ENCODE peak calls at places on chromosome 10, in nine cellular contexts. One of them, this sample, is unnamed.

GRCh38 chr10:91420868-91421267 is 10.7 kb downstream of the HECTD2 start:
- DNase-seq in HepG2: no peak
- DNase-seq in GM12878: no peak
- DNase-seq in SK-N-SH: no peak
- DNase-seq in K562: no peak
- DNase-seq in endothelial cell of umbilical vein: no peak
- DNase-seq in A549: no peak
- DNase-seq in H1: no peak
- DNase-seq in HCT116: no peak
- DNase-seq in this sample: peak; percentile 12

GRCh38 chr10:91632671-91633550 is at the start of gene PPP1R3C:
- DNase-seq in endothelial cell of umbilical vein: peak; percentile 84
- DNase-seq in A549: peak; percentile 93
- DNase-seq in H1: peak; percentile 90
- DNase-seq in GM12878: no peak
- DNase-seq in SK-N-SH: peak; percentile 93
- DNase-seq in K562: no peak
- DNase-seq in HCT116: no peak
- DNase-seq in HepG2: peak; percentile 87
- DNase-seq in this sample: no peak

GRCh38 chr10:60299961-60300883 is 89.5 kb downstream of the ANK3 start:
- DNase-seq in GM12878: no peak
- DNase-seq in HepG2: no peak
- DNase-seq in HCT116: no peak
- DNase-seq in endothelial cell of umbilical vein: peak; percentile 67
- DNase-seq in A549: no peak
- DNase-seq in K562: peak; percentile 65
- DNase-seq in H1: no peak
- DNase-seq in SK-N-SH: no peak
- DNase-seq in this sample: no peak

GRCh38 chr10:101001225-101002035 is 1.8 kb downstream of the LZTS2 start:
- DNase-seq in SK-N-SH: peak; percentile 68
- DNase-seq in A549: no peak
- DNase-seq in endothelial cell of umbilical vein: peak; percentile 93
- DNase-seq in K562: no peak
- DNase-seq in H1: no peak
- DNase-seq in HCT116: no peak
- DNase-seq in GM12878: no peak
- DNase-seq in HepG2: no peak
- DNase-seq in this sample: no peak

GRCh38 chr10:60490013-60490412 is 100.3 kb upstream of the ANK3 start:
- DNase-seq in H1: no peak
- DNase-seq in A549: no peak
- DNase-seq in GM12878: no peak
- DNase-seq in endothelial cell of umbilical vein: no peak
- DNase-seq in SK-N-SH: no peak
- DNase-seq in HCT116: no peak
- DNase-seq in K562: no peak
- DNase-seq in HepG2: no peak
- DNase-seq in this sample: no peak

GRCh38 chr10:49646256-49646870 is 32.5 kb downstream of the CHAT start:
- DNase-seq in H1: no peak
- DNase-seq in GM12878: no peak
- DNase-seq in K562: no peak
- DNase-seq in A549: no peak
- DNase-seq in endothelial cell of umbilical vein: no peak
- DNase-seq in SK-N-SH: no peak
- DNase-seq in HepG2: no peak
- DNase-seq in HCT116: no peak
- DNase-seq in this sample: peak; percentile 85

GRCh38 chr10:102763037-102763607 is 19.4 kb downstream of the WBP1L start:
- DNase-seq in HCT116: no peak
- DNase-seq in endothelial cell of umbilical vein: no peak
- DNase-seq in SK-N-SH: no peak
- DNase-seq in K562: peak; percentile 60
- DNase-seq in GM12878: no peak
- DNase-seq in H1: no peak
- DNase-seq in A549: no peak
- DNase-seq in HepG2: no peak
- DNase-seq in this sample: no peak

GRCh38 chr10:111102381-111102973 is 25.6 kb downstream of the ADRA2A start:
- DNase-seq in A549: no peak
- DNase-seq in H1: no peak
- DNase-seq in SK-N-SH: no peak
- DNase-seq in HepG2: no peak
- DNase-seq in endothelial cell of umbilical vein: no peak
- DNase-seq in K562: no peak
- DNase-seq in HCT116: no peak
- DNase-seq in GM12878: no peak
- DNase-seq in this sample: no peak

GRCh38 chr10:98299341-98299740 is 31.3 kb upstream of the LOXL4 start:
- DNase-seq in HepG2: no peak
- DNase-seq in H1: peak; percentile 63
- DNase-seq in endothelial cell of umbilical vein: no peak
- DNase-seq in GM12878: no peak
- DNase-seq in K562: peak; percentile 15
- DNase-seq in HCT116: no peak
- DNase-seq in A549: no peak
- DNase-seq in SK-N-SH: no peak
- DNase-seq in this sample: no peak

GRCh38 chr10:101961591-101962498 is 94.1 kb downstream of the ARMH3 start:
- DNase-seq in H1: peak; percentile 24
- DNase-seq in endothelial cell of umbilical vein: no peak
- DNase-seq in HCT116: no peak
- DNase-seq in HepG2: no peak
- DNase-seq in A549: no peak
- DNase-seq in K562: no peak
- DNase-seq in SK-N-SH: no peak
- DNase-seq in GM12878: no peak
- DNase-seq in this sample: no peak

GRCh38 chr10:102814873-102815661 is 22.1 kb downstream of the CYP17A1 start:
- DNase-seq in GM12878: no peak
- DNase-seq in H1: no peak
- DNase-seq in endothelial cell of umbilical vein: peak; percentile 78
- DNase-seq in SK-N-SH: peak; percentile 31
- DNase-seq in A549: no peak
- DNase-seq in HepG2: peak; percentile 90
- DNase-seq in K562: no peak
- DNase-seq in HCT116: no peak
- DNase-seq in this sample: no peak

GRCh38 chr10:68600041-68600778 is 40.1 kb downstream of the TET1 start:
- DNase-seq in K562: peak; percentile 58
- DNase-seq in SK-N-SH: peak; percentile 80
- DNase-seq in GM12878: peak; percentile 48
- DNase-seq in HCT116: peak; percentile 70
- DNase-seq in A549: peak; percentile 74
- DNase-seq in endothelial cell of umbilical vein: peak; percentile 86
- DNase-seq in H1: peak; percentile 86
- DNase-seq in HepG2: peak; percentile 95
- DNase-seq in this sample: peak; percentile 94

GRCh38 chr10:60524541-60524940 is 134.9 kb upstream of the ANK3 start:
- DNase-seq in HCT116: no peak
- DNase-seq in SK-N-SH: no peak
- DNase-seq in A549: no peak
- DNase-seq in GM12878: no peak
- DNase-seq in K562: no peak
- DNase-seq in endothelial cell of umbilical vein: no peak
- DNase-seq in H1: no peak
- DNase-seq in HepG2: no peak
- DNase-seq in this sample: peak; percentile 33

GRCh38 chr10:101297901-101298451 is 56.0 kb upstream of the BTRC start:
- DNase-seq in endothelial cell of umbilical vein: peak; percentile 65
- DNase-seq in K562: peak; percentile 68
- DNase-seq in HCT116: peak; percentile 64
- DNase-seq in A549: peak; percentile 74
- DNase-seq in H1: peak; percentile 96
- DNase-seq in GM12878: no peak
- DNase-seq in SK-N-SH: peak; percentile 61
- DNase-seq in HepG2: no peak
- DNase-seq in this sample: peak; percentile 67

DNA sequence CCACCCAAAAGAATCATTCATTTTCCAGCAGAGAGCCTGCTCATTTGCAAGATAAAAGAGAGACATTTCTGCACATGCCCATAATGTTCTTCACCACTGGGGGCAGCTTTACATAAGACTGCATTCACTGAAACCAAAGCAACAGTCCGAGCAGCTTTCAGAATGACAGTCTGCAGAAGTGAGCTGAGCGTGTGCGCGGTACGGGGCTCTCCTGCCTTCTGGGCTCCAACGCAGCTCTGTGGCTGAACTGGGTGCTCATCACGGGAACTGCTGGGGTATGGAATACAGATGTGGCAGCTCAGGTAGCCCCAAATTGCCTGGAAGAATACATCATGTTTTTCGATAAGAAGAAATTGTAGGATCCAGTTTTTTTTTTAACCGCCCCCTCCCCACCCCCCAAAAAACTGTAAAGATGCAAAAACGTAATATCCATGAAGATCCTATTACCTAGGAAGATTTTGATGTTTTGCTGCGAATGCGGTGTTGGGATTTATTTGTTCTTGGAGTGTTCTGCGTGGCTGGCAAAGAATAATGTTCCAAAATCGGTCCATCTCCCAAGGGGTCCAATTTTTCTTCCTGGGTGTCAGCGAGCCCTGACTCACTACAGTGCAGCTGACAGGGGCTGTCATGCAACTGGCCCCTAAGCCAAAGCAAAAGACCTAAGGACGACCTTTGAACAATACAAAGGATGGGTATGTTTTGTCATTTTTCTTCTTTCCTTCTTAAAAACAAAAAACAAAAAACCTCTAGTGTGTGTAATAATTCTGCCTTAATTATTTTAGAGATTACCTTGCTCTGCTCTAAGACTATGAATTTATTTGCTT is at the start of gene LRRTM3:
- DNase-seq in HCT116: peak; percentile 77
- DNase-seq in GM12878: peak; percentile 20
- DNase-seq in endothelial cell of umbilical vein: peak; percentile 53
- DNase-seq in HepG2: peak; percentile 56
- DNase-seq in A549: peak; percentile 70
- DNase-seq in SK-N-SH: peak; percentile 64
- DNase-seq in H1: peak; percentile 55
- DNase-seq in K562: peak; percentile 16
- DNase-seq in this sample: peak; percentile 75
- H3K4me3 ChIP-seq in HCT116: peak within 1 kb of the TSS; percentile 21
- H3K4me3 ChIP-seq in GM12878: no peak within 1 kb of the TSS
- H3K4me3 ChIP-seq in endothelial cell of umbilical vein: no peak within 1 kb of the TSS
- H3K4me3 ChIP-seq in HepG2: no peak within 1 kb of the TSS
- H3K4me3 ChIP-seq in A549: no peak within 1 kb of the TSS
- H3K4me3 ChIP-seq in SK-N-SH: peak within 1 kb of the TSS; percentile 38
- H3K4me3 ChIP-seq in H1: peak within 1 kb of the TSS; percentile 1
- H3K4me3 ChIP-seq in K562: no peak within 1 kb of the TSS
- H3K4me3 ChIP-seq in this sample: no peak within 1 kb of the TSS

GRCh38 chr10:92678196-92678595 is 11.6 kb upstream of the HHEX start:
- DNase-seq in A549: no peak
- DNase-seq in GM12878: no peak
- DNase-seq in K562: no peak
- DNase-seq in endothelial cell of umbilical vein: no peak
- DNase-seq in H1: no peak
- DNase-seq in HepG2: no peak
- DNase-seq in HCT116: no peak
- DNase-seq in SK-N-SH: no peak
- DNase-seq in this sample: peak; percentile 49
- TF ChIP-seq MAX in A549: no peak
- TF ChIP-seq MAX in GM12878: no peak
- TF ChIP-seq MAX in K562: no peak
- TF ChIP-seq MAX in endothelial cell of umbilical vein: no peak
- TF ChIP-seq MAX in H1: no peak
- TF ChIP-seq MAX in HepG2: no peak
- TF ChIP-seq MAX in HCT116: no peak
- TF ChIP-seq MAX in SK-N-SH: no peak
- TF ChIP-seq MAX in this sample: no peak

GRCh38 chr10:70830185-70830584 is 14.4 kb downstream of the SGPL1 start:
- DNase-seq in endothelial cell of umbilical vein: peak; percentile 52
- DNase-seq in GM12878: no peak
- DNase-seq in K562: no peak
- DNase-seq in A549: no peak
- DNase-seq in HepG2: no peak
- DNase-seq in HCT116: no peak
- DNase-seq in H1: no peak
- DNase-seq in SK-N-SH: no peak
- DNase-seq in this sample: peak; percentile 23

GRCh38 chr10:70835895-70836294 is 20.1 kb downstream of the SGPL1 start:
- DNase-seq in A549: no peak
- DNase-seq in HepG2: peak; percentile 76
- DNase-seq in HCT116: no peak
- DNase-seq in H1: no peak
- DNase-seq in endothelial cell of umbilical vein: no peak
- DNase-seq in K562: no peak
- DNase-seq in GM12878: no peak
- DNase-seq in SK-N-SH: no peak
- DNase-seq in this sample: no peak

GRCh38 chr10:70834448-70835151 is 18.9 kb downstream of the SGPL1 start:
- DNase-seq in HepG2: peak; percentile 73
- DNase-seq in GM12878: no peak
- DNase-seq in H1: no peak
- DNase-seq in SK-N-SH: no peak
- DNase-seq in K562: no peak
- DNase-seq in A549: no peak
- DNase-seq in endothelial cell of umbilical vein: no peak
- DNase-seq in HCT116: no peak
- DNase-seq in this sample: no peak

GRCh38 chr10:70832236-70832635 is 16.5 kb downstream of the SGPL1 start:
- DNase-seq in GM12878: no peak
- DNase-seq in HCT116: no peak
- DNase-seq in K562: no peak
- DNase-seq in endothelial cell of umbilical vein: no peak
- DNase-seq in H1: no peak
- DNase-seq in SK-N-SH: no peak
- DNase-seq in HepG2: no peak
- DNase-seq in A549: no peak
- DNase-seq in this sample: no peak

GRCh38 chr10:70832852-70833542 is 17.2 kb downstream of the SGPL1 start:
- DNase-seq in H1: no peak
- DNase-seq in SK-N-SH: no peak
- DNase-seq in HepG2: no peak
- DNase-seq in K562: no peak
- DNase-seq in endothelial cell of umbilical vein: peak; percentile 80
- DNase-seq in GM12878: no peak
- DNase-seq in A549: no peak
- DNase-seq in HCT116: no peak
- DNase-seq in this sample: peak; percentile 45
- H3K4me3 ChIP-seq in H1: no peak overlapping the region
- H3K4me3 ChIP-seq in SK-N-SH: peak overlapping the region; percentile 9
- H3K4me3 ChIP-seq in HepG2: no peak overlapping the region
- H3K4me3 ChIP-seq in K562: no peak overlapping the region
- H3K4me3 ChIP-seq in endothelial cell of umbilical vein: no peak overlapping the region
- H3K4me3 ChIP-seq in GM12878: no peak overlapping the region
- H3K4me3 ChIP-seq in A549: no peak overlapping the region
- H3K4me3 ChIP-seq in HCT116: no peak overlapping the region
- H3K4me3 ChIP-seq in this sample: no peak overlapping the region

DNA sequence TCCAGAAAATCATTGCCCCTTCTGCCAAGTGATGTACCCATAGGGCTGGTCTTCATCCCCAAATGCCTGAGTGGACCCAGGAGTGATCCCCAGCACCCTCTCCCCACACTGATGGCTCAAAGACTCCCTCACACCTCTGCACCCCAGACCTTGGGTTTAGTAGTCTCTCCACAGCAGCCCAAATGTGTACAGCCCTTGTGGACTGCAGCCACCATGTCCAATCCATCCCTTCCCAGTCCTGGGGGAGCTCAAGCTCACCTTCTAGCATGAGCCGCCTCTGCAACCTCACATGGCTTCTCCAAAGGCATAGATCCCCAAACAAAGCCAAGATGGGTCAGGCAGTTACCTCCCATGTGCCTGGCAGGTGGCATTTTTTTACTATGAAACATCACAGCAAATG is 50.1 kb downstream of the PRLHR start:
- DNase-seq in HCT116: no peak
- DNase-seq in endothelial cell of umbilical vein: no peak
- DNase-seq in GM12878: no peak
- DNase-seq in HepG2: no peak
- DNase-seq in A549: no peak
- DNase-seq in K562: no peak
- DNase-seq in H1: no peak
- DNase-seq in SK-N-SH: no peak
- DNase-seq in this sample: no peak
- TF ChIP-seq MAX in HCT116: no peak
- TF ChIP-seq MAX in endothelial cell of umbilical vein: no peak
- TF ChIP-seq MAX in GM12878: no peak
- TF ChIP-seq MAX in HepG2: no peak
- TF ChIP-seq MAX in A549: no peak
- TF ChIP-seq MAX in K562: no peak
- TF ChIP-seq MAX in H1: no peak
- TF ChIP-seq MAX in SK-N-SH: no peak
- TF ChIP-seq MAX in this sample: no peak